ENCODE peak calls at places on chromosomes 16 and 17, in ten cellular contexts. One of them, this sample, is unnamed.

GRCh38 chr17:19021622-19022083 is 17.1 kb upstream of the FAM83G start:
- DNase-seq in tibial nerve: no peak
- DNase-seq in Peyer's patch: no peak
- DNase-seq in adrenal gland: no peak
- DNase-seq in prostate gland: no peak
- DNase-seq in A549: no peak
- DNase-seq in sigmoid colon: no peak
- DNase-seq in suprapubic skin: no peak
- DNase-seq in lower leg skin: no peak
- DNase-seq in ovary: no peak
- DNase-seq in this sample: no peak

GRCh38 chr17:44781553-44782348 is 23.0 kb downstream of the ADAM11 start:
- DNase-seq in ovary: no peak
- DNase-seq in sigmoid colon: no peak
- DNase-seq in adrenal gland: peak; percentile 42
- DNase-seq in Peyer's patch: peak; percentile 23
- DNase-seq in lower leg skin: no peak
- DNase-seq in A549: no peak
- DNase-seq in prostate gland: no peak
- DNase-seq in tibial nerve: no peak
- DNase-seq in suprapubic skin: peak; percentile 46
- DNase-seq in this sample: no peak

GRCh38 chr17:79922161-79922569 is 82.9 kb upstream of the CBX4 start:
- DNase-seq in sigmoid colon: no peak
- DNase-seq in tibial nerve: no peak
- DNase-seq in lower leg skin: no peak
- DNase-seq in Peyer's patch: peak; percentile 72
- DNase-seq in ovary: no peak
- DNase-seq in suprapubic skin: no peak
- DNase-seq in adrenal gland: no peak
- DNase-seq in prostate gland: no peak
- DNase-seq in A549: no peak
- DNase-seq in this sample: no peak

GRCh38 chr17:72950236-72950931 is 142.1 kb downstream of the SLC39A11 start:
- DNase-seq in suprapubic skin: no peak
- DNase-seq in ovary: no peak
- DNase-seq in adrenal gland: no peak
- DNase-seq in sigmoid colon: no peak
- DNase-seq in A549: no peak
- DNase-seq in lower leg skin: no peak
- DNase-seq in tibial nerve: no peak
- DNase-seq in prostate gland: no peak
- DNase-seq in Peyer's patch: no peak
- DNase-seq in this sample: no peak

GRCh38 chr16:2042666-2043295 is 4.9 kb downstream of the NTHL1 start:
- DNase-seq in prostate gland: no peak
- DNase-seq in Peyer's patch: no peak
- DNase-seq in lower leg skin: no peak
- DNase-seq in adrenal gland: no peak
- DNase-seq in suprapubic skin: no peak
- DNase-seq in tibial nerve: no peak
- DNase-seq in ovary: peak; percentile 61
- DNase-seq in sigmoid colon: no peak
- DNase-seq in A549: peak; percentile 44
- DNase-seq in this sample: no peak

GRCh38 chr16:9225527-9226316 is 134.3 kb downstream of the HAPSTR1 start:
- DNase-seq in ovary: no peak
- DNase-seq in prostate gland: no peak
- DNase-seq in tibial nerve: no peak
- DNase-seq in Peyer's patch: no peak
- DNase-seq in adrenal gland: no peak
- DNase-seq in A549: peak; percentile 43
- DNase-seq in suprapubic skin: no peak
- DNase-seq in lower leg skin: no peak
- DNase-seq in sigmoid colon: peak; percentile 30
- DNase-seq in this sample: no peak

GRCh38 chr17:43578699-43579569 is 32.8 kb upstream of the ETV4 start:
- DNase-seq in suprapubic skin: no peak
- DNase-seq in sigmoid colon: no peak
- DNase-seq in lower leg skin: no peak
- DNase-seq in A549: no peak
- DNase-seq in prostate gland: no peak
- DNase-seq in ovary: no peak
- DNase-seq in Peyer's patch: peak; percentile 54
- DNase-seq in tibial nerve: no peak
- DNase-seq in adrenal gland: peak; percentile 28
- DNase-seq in this sample: no peak

GRCh38 chr17:40551874-40552768 is 13.2 kb downstream of the CCR7 start:
- DNase-seq in ovary: peak; percentile 55
- DNase-seq in sigmoid colon: peak; percentile 86
- DNase-seq in suprapubic skin: peak; percentile 83
- DNase-seq in prostate gland: no peak
- DNase-seq in Peyer's patch: peak; percentile 48
- DNase-seq in lower leg skin: peak; percentile 51
- DNase-seq in A549: peak; percentile 99
- DNase-seq in tibial nerve: peak; percentile 73
- DNase-seq in adrenal gland: no peak
- DNase-seq in this sample: peak; percentile 45

GRCh38 chr17:7552621-7553051 is 3.8 kb downstream of the TNFSF12 start:
- DNase-seq in Peyer's patch: no peak
- DNase-seq in sigmoid colon: no peak
- DNase-seq in ovary: no peak
- DNase-seq in adrenal gland: no peak
- DNase-seq in tibial nerve: peak; percentile 42
- DNase-seq in suprapubic skin: no peak
- DNase-seq in lower leg skin: no peak
- DNase-seq in prostate gland: no peak
- DNase-seq in A549: no peak
- DNase-seq in this sample: no peak

GRCh38 chr16:19613834-19614233 is 58.3 kb downstream of the VPS35L start:
- DNase-seq in adrenal gland: no peak
- DNase-seq in tibial nerve: no peak
- DNase-seq in lower leg skin: no peak
- DNase-seq in A549: no peak
- DNase-seq in Peyer's patch: no peak
- DNase-seq in suprapubic skin: no peak
- DNase-seq in sigmoid colon: no peak
- DNase-seq in ovary: no peak
- DNase-seq in prostate gland: no peak
- DNase-seq in this sample: no peak

GRCh38 chr17:81334419-81334896 is 39.4 kb upstream of the SLC38A10 start:
- DNase-seq in Peyer's patch: no peak
- DNase-seq in suprapubic skin: no peak
- DNase-seq in adrenal gland: no peak
- DNase-seq in A549: no peak
- DNase-seq in sigmoid colon: no peak
- DNase-seq in prostate gland: no peak
- DNase-seq in tibial nerve: no peak
- DNase-seq in lower leg skin: no peak
- DNase-seq in ovary: no peak
- DNase-seq in this sample: peak; percentile 91

GRCh38 chr17:63833026-63833740 is 5.7 kb upstream of the FTSJ3 start:
- DNase-seq in sigmoid colon: no peak
- DNase-seq in ovary: no peak
- DNase-seq in lower leg skin: no peak
- DNase-seq in tibial nerve: no peak
- DNase-seq in prostate gland: no peak
- DNase-seq in Peyer's patch: no peak
- DNase-seq in adrenal gland: no peak
- DNase-seq in A549: no peak
- DNase-seq in suprapubic skin: no peak
- DNase-seq in this sample: no peak

GRCh38 chr16:4283939-4284338 is 11.1 kb upstream of the TFAP4 start:
- DNase-seq in sigmoid colon: no peak
- DNase-seq in suprapubic skin: no peak
- DNase-seq in A549: no peak
- DNase-seq in tibial nerve: no peak
- DNase-seq in adrenal gland: no peak
- DNase-seq in Peyer's patch: no peak
- DNase-seq in ovary: no peak
- DNase-seq in prostate gland: no peak
- DNase-seq in lower leg skin: no peak
- DNase-seq in this sample: no peak

GRCh38 chr16:71723537-71724319 is 773 bp downstream of the PHLPP2 start:
- DNase-seq in adrenal gland: peak; percentile 75
- DNase-seq in Peyer's patch: peak; percentile 90
- DNase-seq in A549: peak; percentile 72
- DNase-seq in ovary: peak; percentile 79
- DNase-seq in sigmoid colon: peak; percentile 87
- DNase-seq in tibial nerve: peak; percentile 54
- DNase-seq in lower leg skin: peak; percentile 48
- DNase-seq in prostate gland: peak; percentile 70
- DNase-seq in suprapubic skin: peak; percentile 74
- DNase-seq in this sample: peak; percentile 74
- TF ChIP-seq POLR2A in adrenal gland: peak; percentile 48
- TF ChIP-seq POLR2A in Peyer's patch: peak; percentile 43
- TF ChIP-seq POLR2A in A549: peak; percentile 22
- TF ChIP-seq POLR2A in ovary: peak; percentile 40
- TF ChIP-seq POLR2A in sigmoid colon: no peak
- TF ChIP-seq POLR2A in tibial nerve: peak; percentile 8
- TF ChIP-seq POLR2A in lower leg skin: no peak
- TF ChIP-seq POLR2A in prostate gland: no peak
- TF ChIP-seq POLR2A in suprapubic skin: peak; percentile 39
- TF ChIP-seq POLR2A in this sample: peak; percentile 70

GRCh38 chr17:69539274-69539673 is 124.8 kb downstream of the MAP2K6 start:
- DNase-seq in tibial nerve: no peak
- DNase-seq in suprapubic skin: no peak
- DNase-seq in adrenal gland: no peak
- DNase-seq in lower leg skin: no peak
- DNase-seq in Peyer's patch: no peak
- DNase-seq in A549: no peak
- DNase-seq in ovary: no peak
- DNase-seq in sigmoid colon: no peak
- DNase-seq in prostate gland: no peak
- DNase-seq in this sample: no peak
- TF ChIP-seq POLR2A in tibial nerve: no peak
- TF ChIP-seq POLR2A in suprapubic skin: no peak
- TF ChIP-seq POLR2A in adrenal gland: no peak
- TF ChIP-seq POLR2A in lower leg skin: no peak
- TF ChIP-seq POLR2A in Peyer's patch: no peak
- TF ChIP-seq POLR2A in A549: no peak
- TF ChIP-seq POLR2A in ovary: no peak
- TF ChIP-seq POLR2A in sigmoid colon: no peak
- TF ChIP-seq POLR2A in prostate gland: no peak
- TF ChIP-seq POLR2A in this sample: no peak

DNA sequence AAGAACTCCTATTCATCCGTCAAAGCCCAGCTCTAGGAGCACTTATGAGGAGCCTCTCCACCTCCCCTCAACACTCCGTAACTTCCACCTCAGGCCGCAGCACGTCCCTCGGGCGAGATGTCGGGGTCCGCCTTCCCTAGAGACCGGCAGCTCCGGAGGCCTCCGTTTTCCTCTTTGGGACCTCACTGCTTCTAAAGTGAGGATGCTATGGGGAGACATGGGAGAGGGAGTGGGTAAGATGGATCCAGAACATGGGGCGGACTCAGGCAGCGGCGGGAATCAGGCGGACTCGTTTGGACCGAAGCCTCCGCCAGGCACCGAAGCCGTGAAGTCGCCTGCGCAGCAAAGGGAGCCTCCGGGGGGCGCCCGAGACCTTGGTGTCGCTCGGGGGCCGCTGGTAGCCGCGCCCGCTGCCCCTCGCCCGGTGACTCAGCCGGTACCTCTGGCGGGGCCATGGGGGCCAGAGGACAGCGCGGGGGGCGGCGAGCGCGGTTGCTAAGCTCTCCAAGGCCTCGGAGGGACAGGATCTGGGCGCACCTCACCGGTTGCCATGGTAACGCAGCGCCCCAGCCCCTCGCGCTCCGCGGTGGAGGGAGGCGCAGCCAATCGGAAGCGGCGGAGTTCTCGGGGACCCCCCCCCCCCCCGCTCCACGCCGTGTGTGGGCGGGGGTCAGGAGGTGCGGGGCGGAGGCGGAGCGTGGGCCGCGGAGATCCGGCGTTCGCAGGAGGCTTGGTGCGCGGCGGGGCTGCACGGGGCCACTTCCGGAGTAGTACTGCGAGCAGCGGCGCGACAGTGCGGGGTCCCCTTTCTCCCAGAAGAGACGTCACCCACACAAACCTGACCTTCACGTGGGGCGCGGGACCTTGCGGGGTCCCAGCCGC is 1.3 kb upstream of the HIC1 start:
- DNase-seq in lower leg skin: no peak
- DNase-seq in adrenal gland: peak; percentile 84
- DNase-seq in suprapubic skin: peak; percentile 90
- DNase-seq in ovary: peak; percentile 93
- DNase-seq in sigmoid colon: peak; percentile 93
- DNase-seq in Peyer's patch: peak; percentile 80
- DNase-seq in prostate gland: peak; percentile 64
- DNase-seq in A549: peak; percentile 84
- DNase-seq in tibial nerve: peak; percentile 73
- DNase-seq in this sample: peak; percentile 51
- TF ChIP-seq POLR2A in lower leg skin: no peak
- TF ChIP-seq POLR2A in adrenal gland: no peak
- TF ChIP-seq POLR2A in suprapubic skin: peak; percentile 10
- TF ChIP-seq POLR2A in ovary: peak; percentile 38
- TF ChIP-seq POLR2A in sigmoid colon: no peak
- TF ChIP-seq POLR2A in Peyer's patch: no peak
- TF ChIP-seq POLR2A in prostate gland: no peak
- TF ChIP-seq POLR2A in A549: no peak
- TF ChIP-seq POLR2A in tibial nerve: no peak
- TF ChIP-seq POLR2A in this sample: no peak

GRCh38 chr17:82902972-82903874 is 63.4 kb upstream of the ZNF750 start:
- DNase-seq in ovary: no peak
- DNase-seq in lower leg skin: no peak
- DNase-seq in adrenal gland: no peak
- DNase-seq in tibial nerve: no peak
- DNase-seq in A549: no peak
- DNase-seq in Peyer's patch: no peak
- DNase-seq in suprapubic skin: no peak
- DNase-seq in sigmoid colon: no peak
- DNase-seq in prostate gland: no peak
- DNase-seq in this sample: no peak

GRCh38 chr17:82901836-82902235 is 62.0 kb upstream of the ZNF750 start:
- DNase-seq in suprapubic skin: no peak
- DNase-seq in lower leg skin: no peak
- DNase-seq in sigmoid colon: no peak
- DNase-seq in tibial nerve: no peak
- DNase-seq in A549: no peak
- DNase-seq in ovary: no peak
- DNase-seq in Peyer's patch: no peak
- DNase-seq in adrenal gland: no peak
- DNase-seq in prostate gland: no peak
- DNase-seq in this sample: no peak

GRCh38 chr17:82901356-82901755 is 61.5 kb upstream of the ZNF750 start:
- DNase-seq in prostate gland: no peak
- DNase-seq in tibial nerve: no peak
- DNase-seq in suprapubic skin: no peak
- DNase-seq in ovary: no peak
- DNase-seq in sigmoid colon: no peak
- DNase-seq in Peyer's patch: no peak
- DNase-seq in lower leg skin: no peak
- DNase-seq in adrenal gland: no peak
- DNase-seq in A549: no peak
- DNase-seq in this sample: no peak

GRCh38 chr17:82907797-82908261 is 68.0 kb upstream of the ZNF750 start:
- DNase-seq in sigmoid colon: no peak
- DNase-seq in lower leg skin: no peak
- DNase-seq in ovary: peak; percentile 42
- DNase-seq in adrenal gland: no peak
- DNase-seq in A549: no peak
- DNase-seq in Peyer's patch: no peak
- DNase-seq in suprapubic skin: no peak
- DNase-seq in prostate gland: no peak
- DNase-seq in tibial nerve: no peak
- DNase-seq in this sample: no peak

GRCh38 chr17:82905130-82905529 is 65.3 kb upstream of the ZNF750 start:
- DNase-seq in tibial nerve: no peak
- DNase-seq in A549: no peak
- DNase-seq in sigmoid colon: no peak
- DNase-seq in lower leg skin: no peak
- DNase-seq in Peyer's patch: no peak
- DNase-seq in ovary: no peak
- DNase-seq in adrenal gland: no peak
- DNase-seq in suprapubic skin: no peak
- DNase-seq in prostate gland: no peak
- DNase-seq in this sample: no peak
- TF ChIP-seq POLR2A in tibial nerve: no peak
- TF ChIP-seq POLR2A in A549: no peak
- TF ChIP-seq POLR2A in sigmoid colon: no peak
- TF ChIP-seq POLR2A in lower leg skin: no peak
- TF ChIP-seq POLR2A in Peyer's patch: no peak
- TF ChIP-seq POLR2A in ovary: no peak
- TF ChIP-seq POLR2A in adrenal gland: no peak
- TF ChIP-seq POLR2A in suprapubic skin: no peak
- TF ChIP-seq POLR2A in prostate gland: no peak
- TF ChIP-seq POLR2A in this sample: no peak